ENCODE peak calls at places on chromosomes 4 and X, in ten cellular contexts. O is mucosa of descending colon, B is adrenal gland, G is psoas muscle, K is left ventricle myocardium inferior, Q is brain microvascular endothelial cell, V is heart left ventricle, M is iPS DF 6.9, D is astrocyte, R is choroid plexus epithelial cell. T is an unnamed sample.

GRCh38 chr4:20395160-20395773 is 143.6 kb downstream of the SLIT2 start:
- DNase-seq in V (no peak), G (no peak), O (peak), M (peak), D (no peak), K (no peak), R (peak), Q (no peak), B (peak), T (no peak)

GRCh38 chr4:74661427-74662171 is 132.7 kb downstream of the BTC start:
- DNase-seq in B (no peak), R (peak), M (no peak), K (no peak), O (no peak), G (no peak), Q (peak), V (no peak), D (no peak), T (no peak)

GRCh38 chrX:2397648-2398340 is 103.0 kb downstream of the DHRSX start:
- DNase-seq in M (no peak), Q (peak), G (no peak), V (no peak), D (peak), K (no peak), O (no peak), R (peak), B (no peak), T (peak)

GRCh38 chr4:113756005-113756410 is 5.5 kb downstream of the CAMK2D start:
- DNase-seq in M (no peak), B (no peak), O (no peak), D (peak), R (peak), V (no peak), Q (peak), K (no peak), G (no peak), T (no peak)

GRCh38 chr4:89541998-89542397 is 234.4 kb upstream of the GPRIN3 start:
- DNase-seq in R (no peak), O (no peak), G (no peak), Q (no peak), B (no peak), V (no peak), D (no peak), M (no peak), K (no peak), T (no peak)

GRCh38 chrX:13742397-13743176 is 8.0 kb downstream of the OFD1 start:
- DNase-seq in K (no peak), O (no peak), B (no peak), V (no peak), Q (no peak), G (no peak), R (no peak), D (no peak), M (no peak), T (peak)

GRCh38 chr4:86595426-86595805 is 1.3 kb downstream of the PTPN13 start:
- DNase-seq in M (no peak), R (no peak), V (no peak), K (no peak), G (no peak), D (peak), O (peak), Q (peak), B (peak), T (no peak)

GRCh38 chrX:49172280-49172780 is 632 bp downstream of the PLP2 start:
- DNase-seq in M (no peak), Q (no peak), D (peak), K (peak), B (peak), O (peak), G (peak), V (peak), R (peak), T (no peak)

GRCh38 chrX:130055103-130055502 is 55.2 kb downstream of the ELF4 start:
- DNase-seq in B (no peak), O (no peak), Q (peak), M (no peak), D (peak), K (no peak), V (no peak), R (peak), G (peak), T (no peak)

GRCh38 chrX:8731579-8732395 is at the start of gene ANOS1:
- DNase-seq in B (peak), O (peak), R (peak), D (peak), K (peak), Q (no peak), V (peak), M (no peak), G (peak), T (no peak)
- H3K4me3 ChIP-seq in B (peak), O (no peak), R (peak), D (peak), K (peak), Q (peak), V (peak), M (peak), G (peak), T (peak)

GRCh38 chr4:82235346-82235745 is 138.4 kb downstream of the HNRNPD start:
- DNase-seq in G (no peak), V (no peak), R (no peak), B (no peak), M (no peak), D (no peak), Q (no peak), O (no peak), K (no peak), T (no peak)

GRCh38 chr4:82241534-82241933 is 132.3 kb downstream of the HNRNPD start:
- DNase-seq in G (no peak), O (no peak), B (no peak), Q (no peak), R (no peak), K (no peak), V (no peak), M (no peak), D (no peak), T (no peak)

DNA sequence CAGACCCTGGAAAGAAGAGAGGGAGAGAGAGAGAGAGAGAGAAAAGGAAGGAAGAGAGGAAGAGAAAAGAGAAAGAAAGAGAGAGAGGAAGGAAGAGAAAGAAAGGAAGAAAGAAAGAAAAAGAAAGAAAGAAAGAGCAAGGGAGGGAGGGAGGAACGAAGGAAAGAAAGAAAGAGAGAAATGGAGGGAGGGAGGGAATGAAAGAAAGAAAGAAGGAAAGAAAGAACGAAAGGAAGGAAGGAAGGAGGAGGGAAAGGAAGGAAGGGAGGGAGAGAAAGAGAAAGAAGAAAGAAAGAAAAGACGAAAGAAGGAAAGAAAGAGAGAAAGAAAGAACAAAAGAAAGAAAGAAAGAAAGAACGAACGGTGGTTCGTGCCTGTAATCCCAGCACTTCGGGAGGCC is 133.4 kb downstream of the HNRNPD start:
- DNase-seq in O (no peak), G (no peak), M (no peak), Q (no peak), B (no peak), D (no peak), V (no peak), R (no peak), K (no peak), T (no peak)
- H3K4me3 ChIP-seq in O (no peak), G (no peak), M (no peak), Q (no peak), B (no peak), D (no peak), V (no peak), R (no peak), K (no peak), T (no peak)

DNA sequence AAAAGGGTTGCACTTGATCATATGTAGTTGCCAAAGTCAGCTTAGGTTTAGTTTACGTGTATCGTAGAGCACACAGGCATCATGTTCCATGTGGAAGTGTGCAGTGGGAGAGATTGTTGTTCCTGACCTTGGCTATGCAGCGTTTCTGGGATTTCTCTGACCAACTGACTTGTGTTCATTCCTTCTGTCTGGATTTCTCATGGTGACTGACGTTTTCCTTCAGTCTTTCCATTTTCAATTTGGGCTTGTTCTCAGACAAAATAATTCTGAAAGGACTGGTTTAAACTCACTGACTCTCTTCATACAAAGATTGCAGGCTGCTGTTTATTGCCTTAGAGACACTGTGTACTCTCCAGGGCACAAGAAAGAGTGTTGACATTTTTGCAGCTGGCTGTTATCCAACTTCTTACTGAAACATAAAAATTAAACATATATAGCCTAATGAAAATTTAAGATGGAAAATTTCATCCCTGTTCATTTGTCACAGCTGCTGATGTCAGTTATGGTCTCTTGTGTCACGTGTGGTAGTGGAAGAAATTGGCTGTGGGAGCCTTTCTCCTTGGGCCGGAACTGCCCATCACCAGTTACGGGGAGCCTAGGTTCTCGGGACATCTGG is 95.4 kb downstream of the TNIP2 start:
- DNase-seq in K (no peak), V (no peak), D (no peak), G (no peak), B (no peak), M (no peak), R (peak), Q (no peak), O (no peak), T (no peak)
- H3K4me3 ChIP-seq in K (no peak), V (no peak), D (no peak), G (no peak), B (no peak), M (no peak), R (no peak), Q (no peak), O (no peak), T (no peak)

DNA sequence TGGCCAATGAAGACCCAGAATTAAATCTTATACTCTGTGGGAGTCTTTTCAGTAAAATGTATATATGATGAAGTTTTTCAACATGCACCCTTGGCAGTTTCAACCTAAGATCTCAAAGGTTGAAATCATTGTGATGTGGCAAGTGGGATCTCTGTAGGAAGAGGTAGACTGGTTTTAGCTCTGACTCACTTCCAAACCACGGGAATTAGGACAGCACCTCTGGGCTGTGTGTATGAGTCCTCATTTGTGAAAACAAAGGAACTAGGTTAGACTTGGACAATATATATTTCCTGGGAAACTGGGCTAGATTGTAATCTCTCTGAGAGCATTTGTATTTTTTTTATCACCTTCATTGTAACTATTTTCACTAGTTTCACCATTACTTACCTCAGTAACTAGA is 333.0 kb downstream of the ADGRL3 start:
- DNase-seq in K (no peak), Q (no peak), M (no peak), D (peak), R (no peak), G (no peak), V (no peak), O (no peak), B (no peak), T (no peak)
- H3K4me3 ChIP-seq in K (no peak), Q (no peak), M (no peak), D (no peak), R (no peak), G (no peak), V (no peak), O (no peak), B (no peak), T (no peak)

T was measured in retinal pigment epithelial cell.